ENCODE peak calls at places on chromosomes 5 and 9, in seven cellular contexts. K is H1, O is K562, E is Panc1, F is spleen, V is prostate gland, B is stomach. D is an unnamed sample.

GRCh38 chr5:55176176-55176818 is 3.3 kb upstream of the CDC20B start:
- DNase-seq in K (no peak), O (peak; percentile 89), E (no peak), F (peak; percentile 74), V (no peak), B (peak; percentile 73), D (no peak)

GRCh38 chr5:19143935-19144334 is 844.1 kb downstream of the CDH18 start:
- DNase-seq in K (no peak), O (no peak), E (no peak), F (no peak), V (no peak), B (no peak), D (no peak)

GRCh38 chr5:89827960-89828359 is 581.6 kb downstream of the CETN3 start:
- DNase-seq in K (no peak), O (no peak), E (no peak), F (peak; percentile 58), V (no peak), B (no peak), D (no peak)

GRCh38 chr9:82552784-82553183 is 510.2 kb downstream of the RASEF start:
- DNase-seq in K (no peak), O (no peak), E (no peak), F (no peak), V (no peak), B (no peak), D (no peak)

GRCh38 chr5:135568923-135569360 is 9.8 kb downstream of the CXCL14 start:
- DNase-seq in K (no peak), O (no peak), E (no peak), F (peak; percentile 55), V (no peak), B (no peak), D (no peak)

GRCh38 chr5:34017254-34017653 is 9.4 kb upstream of the AMACR start:
- DNase-seq in K (no peak), O (no peak), E (no peak), F (no peak), V (no peak), B (no peak), D (no peak)

GRCh38 chr5:40689442-40689841 is 9.7 kb downstream of the PTGER4 start:
- DNase-seq in K (no peak), O (peak; percentile 61), E (peak; percentile 100), F (no peak), V (no peak), B (no peak), D (no peak)

GRCh38 chr9:129322022-129322621 is 144.1 kb upstream of the IER5L start:
- DNase-seq in K (no peak), O (no peak), E (no peak), F (peak; percentile 54), V (no peak), B (no peak), D (peak; percentile 83)

GRCh38 chr5:54844905-54845566 is 140.4 kb downstream of the ESM1 start:
- DNase-seq in K (no peak), O (peak; percentile 53), E (peak; percentile 8), F (no peak), V (no peak), B (no peak), D (no peak)

GRCh38 chr5:127076730-127077129 is 3.4 kb upstream of the C5orf63 start:
- DNase-seq in K (no peak), O (no peak), E (no peak), F (no peak), V (no peak), B (no peak), D (no peak)

GRCh38 chr9:98057095-98057799 is 715 bp downstream of the NANS start:
- DNase-seq in K (no peak), O (peak; percentile 64), E (no peak), F (no peak), V (no peak), B (no peak), D (no peak)

GRCh38 chr9:33165263-33166151 is 1.6 kb downstream of the B4GALT1 start:
- DNase-seq in K (no peak), O (peak; percentile 90), E (no peak), F (peak; percentile 78), V (peak; percentile 43), B (peak; percentile 61), D (peak; percentile 94)

GRCh38 chr5:74201334-74202081 is 439.0 kb downstream of the ENC1 start:
- DNase-seq in K (no peak), O (peak; percentile 8), E (peak; percentile 33), F (no peak), V (no peak), B (peak; percentile 71), D (no peak)

GRCh38 chr5:180084638-180085561 is 13.3 kb upstream of the RNF130 start:
- DNase-seq in K (no peak), O (peak; percentile 63), E (no peak), F (no peak), V (peak; percentile 63), B (peak; percentile 83), D (no peak)

GRCh38 chr5:55108651-55109050 is 6.2 kb downstream of the GZMA start:
- DNase-seq in K (no peak), O (no peak), E (no peak), F (no peak), V (no peak), B (no peak), D (no peak)

GRCh38 chr5:128436825-128437224 is 101.2 kb downstream of the FBN2 start:
- DNase-seq in K (no peak), O (no peak), E (no peak), F (no peak), V (no peak), B (no peak), D (no peak)

GRCh38 chr5:33059081-33059480 is 348.0 kb downstream of the NPR3 start:
- DNase-seq in K (no peak), O (no peak), E (no peak), F (no peak), V (no peak), B (no peak), D (no peak)

GRCh38 chr5:10485142-10485795 is 43.6 kb downstream of the ROPN1L start:
- DNase-seq in K (no peak), O (peak; percentile 86), E (no peak), F (peak; percentile 77), V (no peak), B (peak; percentile 57), D (no peak)

GRCh38 chr5:168066536-168067208 is 224.8 kb upstream of the WWC1 start:
- DNase-seq in K (no peak), O (no peak), E (no peak), F (no peak), V (no peak), B (no peak), D (no peak)

GRCh38 chr9:6538666-6539071 is 106.9 kb downstream of the GLDC start:
- DNase-seq in K (no peak), O (no peak), E (no peak), F (no peak), V (no peak), B (no peak), D (no peak)

GRCh38 chr9:129649726-129650679 is 8.1 kb upstream of the ASB6 start:
- DNase-seq in K (no peak), O (no peak), E (no peak), F (no peak), V (no peak), B (no peak), D (no peak)

DNA sequence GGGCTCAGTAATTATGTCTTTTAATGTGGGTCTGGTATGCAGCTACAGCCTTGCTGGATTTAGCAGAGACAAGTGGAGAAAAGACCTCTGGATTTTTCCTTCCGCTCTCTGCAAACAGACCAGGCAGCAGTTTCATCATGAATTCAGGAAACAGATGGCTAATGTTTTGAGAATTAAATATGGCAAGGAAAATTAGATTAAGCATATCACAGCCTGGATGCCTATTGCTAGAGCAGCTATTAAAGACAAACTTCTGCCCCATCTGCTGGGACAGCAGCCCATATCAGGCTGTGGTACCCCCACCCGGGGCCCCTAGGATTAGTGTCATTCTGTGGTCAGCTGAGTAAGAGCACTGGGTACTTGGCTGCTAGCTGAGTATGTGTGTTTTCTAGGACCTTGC is 6.2 kb downstream of the SKP2 start:
- DNase-seq in K (no peak), O (no peak), E (no peak), F (no peak), V (no peak), B (no peak), D (no peak)
- H3K4me1 ChIP-seq in K (peaks cover under 1% of the 10 kb centered on the region), O (peaks cover 9% of the 10 kb centered on the region), E (peaks cover 6% of the 10 kb centered on the region), F (peaks cover 5% of the 10 kb centered on the region), V (no peaks in the 10 kb centered on the region), B (peaks cover 12% of the 10 kb centered on the region), D (peaks cover 28% of the 10 kb centered on the region)

DNA sequence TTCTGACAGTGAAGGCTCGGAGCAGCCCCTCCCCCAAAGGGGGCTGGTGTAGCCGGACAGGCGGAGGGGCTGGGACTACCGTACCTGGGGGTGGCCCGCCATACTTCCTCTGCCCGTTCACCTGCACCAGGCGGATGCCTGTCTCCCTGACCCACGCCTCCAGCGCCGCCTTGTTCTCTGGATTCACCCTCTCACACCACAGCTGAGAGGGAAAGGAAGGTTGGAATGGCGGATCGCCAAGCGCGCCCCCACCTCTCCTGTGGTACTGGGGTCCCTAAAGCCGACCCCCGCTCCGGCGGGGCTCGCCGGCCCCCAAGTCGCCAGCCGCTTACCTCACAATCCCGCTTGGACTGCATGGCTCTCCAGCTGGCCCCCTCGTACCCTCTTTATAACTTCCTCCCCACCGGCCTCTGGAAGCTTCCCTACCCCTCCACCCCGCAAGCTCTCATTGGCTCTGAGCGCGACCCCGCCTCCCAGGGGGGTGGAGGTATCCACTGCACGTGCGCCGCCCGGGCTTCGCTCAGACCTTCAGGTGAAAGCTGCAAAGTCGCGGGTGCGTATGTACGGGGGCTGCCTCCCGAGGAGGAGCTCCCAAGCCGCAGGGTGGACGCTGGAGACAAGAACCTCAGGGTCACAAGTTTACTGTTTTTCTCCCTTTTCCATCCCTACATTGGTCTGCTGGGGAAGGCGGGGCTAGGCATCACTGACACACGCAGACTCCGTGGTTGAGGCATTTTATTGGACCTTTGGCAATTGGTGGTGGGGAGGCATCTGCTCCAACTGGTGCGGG is at the start of gene DND1:
- DNase-seq in K (no peak), O (no peak), E (no peak), F (no peak), V (no peak), B (no peak), D (no peak)
- TF ChIP-seq POLR2AphosphoS5 in K (no peak), O (peak; percentile 13), E (no peak), F (no peak), V (no peak), B (no peak), D (no peak)

GRCh38 chr9:40884072-40884901 is 244.2 kb downstream of the FOXD4L6 start:
- DNase-seq in K (no peak), O (no peak), E (no peak), F (peak; percentile 77), V (no peak), B (no peak), D (peak; percentile 87)
- H3K9me3 ChIP-seq in K (peaks cover 15% of the 10 kb centered on the region), O (no peaks in the 10 kb centered on the region), E (no peaks in the 10 kb centered on the region), F (peaks cover 100% of the 10 kb centered on the region), V (no peaks in the 10 kb centered on the region), B (peaks cover 100% of the 10 kb centered on the region), D (peaks cover 85% of the 10 kb centered on the region)

GRCh38 chr5:101024299-101024698 is 121.2 kb upstream of the ST8SIA4 start:
- DNase-seq in K (no peak), O (no peak), E (no peak), F (no peak), V (no peak), B (no peak), D (no peak)

GRCh38 chr5:101012880-101013279 is 109.8 kb upstream of the ST8SIA4 start:
- DNase-seq in K (no peak), O (no peak), E (no peak), F (no peak), V (no peak), B (no peak), D (no peak)

DNA sequence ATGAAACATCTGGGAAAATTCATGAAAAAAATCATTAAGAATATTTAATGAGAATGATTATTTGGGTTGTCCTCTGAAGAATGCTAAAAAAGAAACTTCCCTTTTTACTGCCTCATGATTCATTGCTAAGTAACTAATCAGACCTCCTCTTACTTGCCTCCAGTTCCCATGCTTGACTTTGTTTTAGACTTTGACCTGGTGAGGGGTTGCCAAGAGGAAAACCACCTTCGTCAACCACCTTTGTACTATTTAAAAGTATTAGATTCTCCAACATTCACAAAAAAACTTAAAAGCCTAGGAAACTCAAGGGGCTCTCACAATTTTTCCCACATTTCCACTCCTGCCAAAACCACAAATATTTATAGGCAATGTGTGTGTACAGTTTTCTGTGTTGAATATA is 115.2 kb upstream of the ST8SIA4 start:
- DNase-seq in K (no peak), O (no peak), E (no peak), F (no peak), V (no peak), B (no peak), D (no peak)
- H3K4me1 ChIP-seq in K (no peaks in the 10 kb centered on the region), O (no peaks in the 10 kb centered on the region), E (no peaks in the 10 kb centered on the region), F (no peaks in the 10 kb centered on the region), V (no peaks in the 10 kb centered on the region), B (no peaks in the 10 kb centered on the region), D (no peaks in the 10 kb centered on the region)

D was measured in vagina.